ENCODE peak calls at places on chromosome 2, in six cellular contexts. Z, I, S, J, L and B are unnamed samples.

GRCh38 chr2:104388296-104388695 is 465.6 kb upstream of the POU3F3 start:
- DNase-seq in Z (no peak), I (no peak), S (no peak), J (no peak), L (no peak), B (no peak)

GRCh38 chr2:79432731-79433146 is 80.1 kb upstream of the CTNNA2 start:
- DNase-seq in Z (no peak), I (no peak), S (no peak), J (no peak), L (no peak), B (peak)

GRCh38 chr2:69222984-69223658 is 163.9 kb downstream of the GFPT1 start:
- DNase-seq in Z (no peak), I (no peak), S (peak), J (no peak), L (no peak), B (no peak)

GRCh38 chr2:233462202-233462785 is 104.3 kb downstream of the USP40 start:
- DNase-seq in Z (no peak), I (no peak), S (no peak), J (no peak), L (no peak), B (no peak)

GRCh38 chr2:220279840-220280239 is 652.4 kb downstream of the SLC4A3 start:
- DNase-seq in Z (no peak), I (no peak), S (no peak), J (no peak), L (no peak), B (no peak)

GRCh38 chr2:88638743-88639142 is 11.5 kb upstream of the EIF2AK3 start:
- DNase-seq in Z (no peak), I (no peak), S (no peak), J (no peak), L (no peak), B (no peak)

GRCh38 chr2:236157366-236157765 is 10.8 kb downstream of the GBX2 start:
- DNase-seq in Z (no peak), I (no peak), S (no peak), J (no peak), L (no peak), B (no peak)

GRCh38 chr2:191657977-191658376 is 20.0 kb upstream of the NABP1 start:
- DNase-seq in Z (peak), I (no peak), S (no peak), J (no peak), L (no peak), B (no peak)

GRCh38 chr2:200411831-200412230 is 98.0 kb downstream of the KCTD18 start:
- DNase-seq in Z (no peak), I (no peak), S (no peak), J (no peak), L (no peak), B (no peak)

GRCh38 chr2:105575626-105576025 is 169.1 kb upstream of the NCK2 start:
- DNase-seq in Z (no peak), I (no peak), S (no peak), J (no peak), L (no peak), B (no peak)

GRCh38 chr2:196123679-196124373 is 47.6 kb downstream of the STK17B start:
- DNase-seq in Z (no peak), I (no peak), S (no peak), J (no peak), L (peak), B (no peak)

GRCh38 chr2:126828471-126828870 is 70.2 kb upstream of the TEX51 start:
- DNase-seq in Z (no peak), I (no peak), S (no peak), J (no peak), L (no peak), B (no peak)

GRCh38 chr2:196403471-196403870 is 232.1 kb upstream of the STK17B start:
- DNase-seq in Z (peak), I (no peak), S (no peak), J (no peak), L (no peak), B (no peak)

GRCh38 chr2:7012141-7012809 is 95.1 kb downstream of the RNF144A start:
- DNase-seq in Z (peak), I (no peak), S (peak), J (peak), L (no peak), B (no peak)

GRCh38 chr2:218881744-218882462 is 1.3 kb downstream of the WNT10A start:
- DNase-seq in Z (no peak), I (no peak), S (no peak), J (no peak), L (no peak), B (no peak)

GRCh38 chr2:144996225-144996795 is 476.4 kb upstream of the ZEB2 start:
- DNase-seq in Z (peak), I (no peak), S (no peak), J (no peak), L (no peak), B (no peak)

GRCh38 chr2:102703748-102704147 is 58.1 kb upstream of the TMEM182 start:
- DNase-seq in Z (no peak), I (no peak), S (no peak), J (no peak), L (no peak), B (peak)

GRCh38 chr2:200765139-200765951 is 46.4 kb upstream of the BZW1 start:
- DNase-seq in Z (peak), I (no peak), S (peak), J (no peak), L (no peak), B (no peak)

GRCh38 chr2:231935207-231935524 is 9.0 kb upstream of the NPPC start:
- DNase-seq in Z (no peak), I (no peak), S (no peak), J (no peak), L (peak), B (no peak)

GRCh38 chr2:216215991-216216390 is 106.8 kb downstream of the XRCC5 start:
- DNase-seq in Z (no peak), I (no peak), S (no peak), J (no peak), L (no peak), B (peak)

GRCh38 chr2:239459581-239459980 is 58.8 kb upstream of the HDAC4 start:
- DNase-seq in Z (no peak), I (no peak), S (no peak), J (no peak), L (no peak), B (no peak)